ENCODE peak calls at places on chromosomes 11 and 22, in seven cellular contexts. One of them, this sample, is unnamed.

GRCh38 chr22:35642305-35642741 is 5.9 kb upstream of the APOL6 start:
- DNase-seq in SK-N-SH: no peak
- DNase-seq in kidney: no peak
- DNase-seq in neuronal stem cell: no peak
- DNase-seq in fibroblast of lung: no peak
- DNase-seq in GM23248: peak; percentile 65
- DNase-seq in mesendoderm: no peak
- DNase-seq in this sample: no peak

GRCh38 chr22:46108564-46109473 is 41.5 kb upstream of the PPARA start:
- DNase-seq in SK-N-SH: peak; percentile 75
- DNase-seq in kidney: no peak
- DNase-seq in neuronal stem cell: no peak
- DNase-seq in fibroblast of lung: peak; percentile 71
- DNase-seq in GM23248: peak; percentile 78
- DNase-seq in mesendoderm: peak; percentile 67
- DNase-seq in this sample: no peak

GRCh38 chr11:62428871-62429601 is 10.2 kb downstream of the SCGB1A1 start:
- DNase-seq in SK-N-SH: no peak
- DNase-seq in kidney: no peak
- DNase-seq in neuronal stem cell: no peak
- DNase-seq in fibroblast of lung: no peak
- DNase-seq in GM23248: no peak
- DNase-seq in mesendoderm: peak; percentile 57
- DNase-seq in this sample: no peak

GRCh38 chr11:47468598-47469214 is 19.8 kb upstream of the RAPSN start:
- DNase-seq in SK-N-SH: no peak
- DNase-seq in kidney: peak; percentile 16
- DNase-seq in neuronal stem cell: no peak
- DNase-seq in fibroblast of lung: peak; percentile 18
- DNase-seq in GM23248: peak; percentile 35
- DNase-seq in mesendoderm: no peak
- DNase-seq in this sample: no peak

GRCh38 chr11:93396356-93396755 is 65.8 kb downstream of the DEUP1 start:
- DNase-seq in SK-N-SH: no peak
- DNase-seq in kidney: no peak
- DNase-seq in neuronal stem cell: no peak
- DNase-seq in fibroblast of lung: peak; percentile 85
- DNase-seq in GM23248: peak; percentile 12
- DNase-seq in mesendoderm: peak; percentile 35
- DNase-seq in this sample: peak; percentile 14

GRCh38 chr11:108826136-108826535 is 161.3 kb downstream of the DDX10 start:
- DNase-seq in SK-N-SH: no peak
- DNase-seq in kidney: no peak
- DNase-seq in neuronal stem cell: no peak
- DNase-seq in fibroblast of lung: no peak
- DNase-seq in GM23248: no peak
- DNase-seq in mesendoderm: no peak
- DNase-seq in this sample: no peak

GRCh38 chr11:43518407-43519165 is 159.9 kb downstream of the TTC17 start:
- DNase-seq in SK-N-SH: no peak
- DNase-seq in kidney: no peak
- DNase-seq in neuronal stem cell: no peak
- DNase-seq in fibroblast of lung: peak; percentile 30
- DNase-seq in GM23248: peak; percentile 74
- DNase-seq in mesendoderm: no peak
- DNase-seq in this sample: no peak

GRCh38 chr11:104665631-104666030 is 232.6 kb downstream of the CASP12 start:
- DNase-seq in SK-N-SH: no peak
- DNase-seq in kidney: no peak
- DNase-seq in neuronal stem cell: no peak
- DNase-seq in fibroblast of lung: peak; percentile 52
- DNase-seq in GM23248: peak; percentile 13
- DNase-seq in mesendoderm: no peak
- DNase-seq in this sample: no peak

GRCh38 chr11:8250981-8251620 is 12.6 kb downstream of the LMO1 start:
- DNase-seq in SK-N-SH: no peak
- DNase-seq in kidney: peak; percentile 31
- DNase-seq in neuronal stem cell: no peak
- DNase-seq in fibroblast of lung: no peak
- DNase-seq in GM23248: no peak
- DNase-seq in mesendoderm: no peak
- DNase-seq in this sample: no peak

GRCh38 chr11:119478711-119479285 is 55.8 kb upstream of the THY1 start:
- DNase-seq in SK-N-SH: no peak
- DNase-seq in kidney: no peak
- DNase-seq in neuronal stem cell: no peak
- DNase-seq in fibroblast of lung: no peak
- DNase-seq in GM23248: no peak
- DNase-seq in mesendoderm: peak; percentile 51
- DNase-seq in this sample: no peak

GRCh38 chr22:49536571-49537131 is 291.0 kb downstream of the BRD1 start:
- DNase-seq in SK-N-SH: no peak
- DNase-seq in kidney: peak; percentile 45
- DNase-seq in neuronal stem cell: no peak
- DNase-seq in fibroblast of lung: no peak
- DNase-seq in GM23248: no peak
- DNase-seq in mesendoderm: peak; percentile 87
- DNase-seq in this sample: no peak

GRCh38 chr22:29330753-29331152 is 15.3 kb upstream of the RASL10A start:
- DNase-seq in SK-N-SH: no peak
- DNase-seq in kidney: peak; percentile 89
- DNase-seq in neuronal stem cell: no peak
- DNase-seq in fibroblast of lung: peak; percentile 82
- DNase-seq in GM23248: no peak
- DNase-seq in mesendoderm: peak; percentile 62
- DNase-seq in this sample: no peak

GRCh38 chr11:20631525-20632168 is 32.2 kb downstream of the SLC6A5 start:
- DNase-seq in SK-N-SH: no peak
- DNase-seq in kidney: no peak
- DNase-seq in neuronal stem cell: no peak
- DNase-seq in fibroblast of lung: no peak
- DNase-seq in GM23248: no peak
- DNase-seq in mesendoderm: peak; percentile 78
- DNase-seq in this sample: no peak

GRCh38 chr11:68994161-68994890 is 13.5 kb upstream of the MRGPRD start:
- DNase-seq in SK-N-SH: no peak
- DNase-seq in kidney: peak; percentile 69
- DNase-seq in neuronal stem cell: no peak
- DNase-seq in fibroblast of lung: no peak
- DNase-seq in GM23248: no peak
- DNase-seq in mesendoderm: no peak
- DNase-seq in this sample: no peak

GRCh38 chr11:107988397-107989158 is 20.1 kb upstream of the CUL5 start:
- DNase-seq in SK-N-SH: no peak
- DNase-seq in kidney: no peak
- DNase-seq in neuronal stem cell: no peak
- DNase-seq in fibroblast of lung: no peak
- DNase-seq in GM23248: no peak
- DNase-seq in mesendoderm: no peak
- DNase-seq in this sample: no peak

GRCh38 chr11:74092425-74092824 is 78.4 kb downstream of the C2CD3 start:
- DNase-seq in SK-N-SH: no peak
- DNase-seq in kidney: no peak
- DNase-seq in neuronal stem cell: no peak
- DNase-seq in fibroblast of lung: no peak
- DNase-seq in GM23248: no peak
- DNase-seq in mesendoderm: peak; percentile 68
- DNase-seq in this sample: no peak

GRCh38 chr22:46537946-46538815 is 761 bp upstream of the CELSR1 start:
- DNase-seq in SK-N-SH: peak; percentile 69
- DNase-seq in kidney: peak; percentile 86
- DNase-seq in neuronal stem cell: peak; percentile 41
- DNase-seq in fibroblast of lung: peak; percentile 65
- DNase-seq in GM23248: peak; percentile 61
- DNase-seq in mesendoderm: peak; percentile 48
- DNase-seq in this sample: no peak

GRCh38 chr11:66867425-66868040 is 10.7 kb downstream of the LRFN4 start:
- DNase-seq in SK-N-SH: no peak
- DNase-seq in kidney: no peak
- DNase-seq in neuronal stem cell: no peak
- DNase-seq in fibroblast of lung: no peak
- DNase-seq in GM23248: no peak
- DNase-seq in mesendoderm: peak; percentile 50
- DNase-seq in this sample: no peak

GRCh38 chr11:66868726-66869291 is 11.9 kb downstream of the LRFN4 start:
- DNase-seq in SK-N-SH: peak; percentile 71
- DNase-seq in kidney: peak; percentile 81
- DNase-seq in neuronal stem cell: peak; percentile 42
- DNase-seq in fibroblast of lung: peak; percentile 15
- DNase-seq in GM23248: no peak
- DNase-seq in mesendoderm: peak; percentile 93
- DNase-seq in this sample: no peak

GRCh38 chr11:66866420-66867010 is 9.7 kb downstream of the LRFN4 start:
- DNase-seq in SK-N-SH: no peak
- DNase-seq in kidney: no peak
- DNase-seq in neuronal stem cell: no peak
- DNase-seq in fibroblast of lung: no peak
- DNase-seq in GM23248: no peak
- DNase-seq in mesendoderm: no peak
- DNase-seq in this sample: no peak

GRCh38 chr11:66869471-66869870 is 12.6 kb downstream of the LRFN4 start:
- DNase-seq in SK-N-SH: no peak
- DNase-seq in kidney: no peak
- DNase-seq in neuronal stem cell: no peak
- DNase-seq in fibroblast of lung: no peak
- DNase-seq in GM23248: no peak
- DNase-seq in mesendoderm: no peak
- DNase-seq in this sample: no peak

GRCh38 chr11:66868082-66868725 is 11.3 kb downstream of the LRFN4 start:
- DNase-seq in SK-N-SH: no peak
- DNase-seq in kidney: no peak
- DNase-seq in neuronal stem cell: no peak
- DNase-seq in fibroblast of lung: no peak
- DNase-seq in GM23248: no peak
- DNase-seq in mesendoderm: no peak
- DNase-seq in this sample: no peak
- H3K9ac ChIP-seq in SK-N-SH: no peak overlapping the region
- H3K9ac ChIP-seq in kidney: no peak overlapping the region
- H3K9ac ChIP-seq in neuronal stem cell: no peak overlapping the region
- H3K9ac ChIP-seq in fibroblast of lung: no peak overlapping the region
- H3K9ac ChIP-seq in GM23248: no peak overlapping the region
- H3K9ac ChIP-seq in mesendoderm: no peak overlapping the region
- H3K9ac ChIP-seq in this sample: no peak overlapping the region

GRCh38 chr11:134226806-134227325 is 2.4 kb downstream of the VPS26B start:
- DNase-seq in SK-N-SH: no peak
- DNase-seq in kidney: no peak
- DNase-seq in neuronal stem cell: no peak
- DNase-seq in fibroblast of lung: no peak
- DNase-seq in GM23248: peak; percentile 4
- DNase-seq in mesendoderm: no peak
- DNase-seq in this sample: no peak
- H3K9ac ChIP-seq in SK-N-SH: no peak overlapping the region
- H3K9ac ChIP-seq in kidney: no peak overlapping the region
- H3K9ac ChIP-seq in neuronal stem cell: no peak overlapping the region
- H3K9ac ChIP-seq in fibroblast of lung: no peak overlapping the region
- H3K9ac ChIP-seq in GM23248: peak overlapping the region; percentile 87
- H3K9ac ChIP-seq in mesendoderm: no peak overlapping the region
- H3K9ac ChIP-seq in this sample: no peak overlapping the region

GRCh38 chr22:38269466-38269865 is 3.3 kb downstream of the TMEM184B start:
- DNase-seq in SK-N-SH: no peak
- DNase-seq in kidney: no peak
- DNase-seq in neuronal stem cell: no peak
- DNase-seq in fibroblast of lung: no peak
- DNase-seq in GM23248: no peak
- DNase-seq in mesendoderm: no peak
- DNase-seq in this sample: no peak

GRCh38 chr22:38264322-38264843 is 8.4 kb downstream of the TMEM184B start:
- DNase-seq in SK-N-SH: no peak
- DNase-seq in kidney: no peak
- DNase-seq in neuronal stem cell: no peak
- DNase-seq in fibroblast of lung: no peak
- DNase-seq in GM23248: no peak
- DNase-seq in mesendoderm: no peak
- DNase-seq in this sample: no peak

GRCh38 chr22:38262051-38262795 is 10.6 kb downstream of the TMEM184B start:
- DNase-seq in SK-N-SH: peak; percentile 29
- DNase-seq in kidney: no peak
- DNase-seq in neuronal stem cell: no peak
- DNase-seq in fibroblast of lung: peak; percentile 34
- DNase-seq in GM23248: peak; percentile 57
- DNase-seq in mesendoderm: peak; percentile 61
- DNase-seq in this sample: no peak

GRCh38 chr22:38267086-38267485 is 5.7 kb downstream of the TMEM184B start:
- DNase-seq in SK-N-SH: no peak
- DNase-seq in kidney: no peak
- DNase-seq in neuronal stem cell: no peak
- DNase-seq in fibroblast of lung: peak; percentile 51
- DNase-seq in GM23248: peak; percentile 73
- DNase-seq in mesendoderm: no peak
- DNase-seq in this sample: no peak

DNA sequence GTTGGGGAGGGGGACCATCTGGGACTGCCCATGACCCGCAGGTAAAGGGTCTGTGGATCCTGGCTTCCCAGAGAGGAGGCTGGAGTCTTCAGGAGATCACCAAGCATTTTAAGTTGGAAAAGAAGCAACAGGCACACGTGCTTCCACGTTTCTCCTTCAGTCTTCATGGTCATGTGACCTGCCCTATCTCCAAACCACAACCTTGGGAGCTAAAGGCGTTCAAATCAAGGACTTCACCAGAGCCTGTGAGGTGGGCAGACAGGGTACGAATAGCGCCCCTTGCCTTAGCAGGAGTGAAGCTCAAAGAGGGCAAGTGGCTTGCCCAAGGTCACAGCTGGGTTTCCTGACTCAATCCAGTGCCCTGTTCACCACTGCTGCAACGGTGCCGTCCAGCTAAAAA is 6.7 kb downstream of the TMEM184B start:
- DNase-seq in SK-N-SH: no peak
- DNase-seq in kidney: no peak
- DNase-seq in neuronal stem cell: no peak
- DNase-seq in fibroblast of lung: peak; percentile 48
- DNase-seq in GM23248: no peak
- DNase-seq in mesendoderm: no peak
- DNase-seq in this sample: no peak
- H3K9ac ChIP-seq in SK-N-SH: no peak overlapping the region
- H3K9ac ChIP-seq in kidney: no peak overlapping the region
- H3K9ac ChIP-seq in neuronal stem cell: no peak overlapping the region
- H3K9ac ChIP-seq in fibroblast of lung: no peak overlapping the region
- H3K9ac ChIP-seq in GM23248: no peak overlapping the region
- H3K9ac ChIP-seq in mesendoderm: no peak overlapping the region
- H3K9ac ChIP-seq in this sample: no peak overlapping the region

DNA sequence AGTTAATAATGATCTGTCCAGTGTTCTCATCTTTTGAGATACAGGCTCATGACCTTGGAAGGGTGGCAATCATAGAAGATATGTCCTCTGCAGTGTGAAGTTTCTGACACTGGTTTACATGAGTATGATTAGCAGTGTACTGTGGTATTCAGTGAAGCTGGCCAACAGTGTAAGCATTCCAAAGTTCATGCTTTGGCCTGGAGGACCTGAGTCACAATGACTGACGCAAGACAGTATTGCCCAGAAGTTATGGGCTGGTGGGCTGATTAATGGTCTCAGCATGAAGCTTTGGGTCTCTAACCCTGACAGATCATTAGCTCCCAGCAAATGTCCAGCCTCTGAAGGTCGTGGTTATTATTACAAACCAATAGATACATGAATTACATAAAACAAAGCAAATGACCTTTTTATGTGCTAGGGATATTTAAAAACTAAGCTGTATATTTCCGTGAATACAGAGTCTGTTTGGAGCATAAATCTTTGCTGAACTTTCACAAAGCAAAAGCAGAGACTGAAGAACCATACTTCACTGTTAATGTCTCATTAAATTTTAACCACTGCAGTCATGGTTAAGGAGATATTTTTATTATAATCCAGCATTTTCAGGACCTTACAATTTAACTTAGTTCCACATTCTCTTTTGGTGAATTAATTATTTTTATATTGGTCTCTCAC is 28.3 kb upstream of the USP47 start:
- DNase-seq in SK-N-SH: no peak
- DNase-seq in kidney: no peak
- DNase-seq in neuronal stem cell: no peak
- DNase-seq in fibroblast of lung: peak; percentile 98
- DNase-seq in GM23248: peak; percentile 97
- DNase-seq in mesendoderm: peak; percentile 5
- DNase-seq in this sample: no peak
- H3K9ac ChIP-seq in SK-N-SH: no peak overlapping the region
- H3K9ac ChIP-seq in kidney: no peak overlapping the region
- H3K9ac ChIP-seq in neuronal stem cell: no peak overlapping the region
- H3K9ac ChIP-seq in fibroblast of lung: no peak overlapping the region
- H3K9ac ChIP-seq in GM23248: peak overlapping the region; percentile 68
- H3K9ac ChIP-seq in mesendoderm: no peak overlapping the region
- H3K9ac ChIP-seq in this sample: no peak overlapping the region

This sample was measured in SK-N-MC.